ENCODE peak calls at places on chromosomes 2 and 18, in five cellular contexts. B, F, D, N and H are unnamed samples.

GRCh38 chr2:55616509-55617159 is 788 bp downstream of the PPP4R3B start:
- DNase-seq in B (no peak), F (no peak), D (peak; percentile 53), N (no peak), H (no peak)

GRCh38 chr2:227388537-227389011 is 825 bp upstream of the SCYGR1 start:
- DNase-seq in B (no peak), F (no peak), D (peak; percentile 63), N (no peak), H (no peak)

GRCh38 chr2:127624321-127625145 is 21.4 kb upstream of the GPR17 start:
- DNase-seq in B (peak; percentile 8), F (no peak), D (no peak), N (no peak), H (no peak)

GRCh38 chr2:181738483-181739015 is 58.2 kb upstream of the NEUROD1 start:
- DNase-seq in B (no peak), F (no peak), D (no peak), N (no peak), H (no peak)

GRCh38 chr2:150169230-150169629 is 318.2 kb downstream of the RND3 start:
- DNase-seq in B (no peak), F (no peak), D (no peak), N (no peak), H (no peak)

GRCh38 chr2:30217644-30218361 is 13.5 kb upstream of the LBH start:
- DNase-seq in B (no peak), F (no peak), D (no peak), N (no peak), H (no peak)

GRCh38 chr2:40027968-40028367 is 248.9 kb upstream of the THUMPD2 start:
- DNase-seq in B (no peak), F (no peak), D (no peak), N (no peak), H (no peak)

GRCh38 chr2:238952261-238952924 is 104.5 kb downstream of the TWIST2 start:
- DNase-seq in B (no peak), F (no peak), D (no peak), N (peak; percentile 27), H (no peak)

GRCh38 chr2:72778410-72778809 is 47.4 kb downstream of the EXOC6B start:
- DNase-seq in B (no peak), F (no peak), D (peak; percentile 75), N (no peak), H (no peak)

GRCh38 chr2:88055049-88055435 is 541 bp downstream of the KRCC1 start:
- DNase-seq in B (no peak), F (no peak), D (peak; percentile 37), N (no peak), H (no peak)

GRCh38 chr18:42281851-42282250 is 326.8 kb downstream of the PIK3C3 start:
- DNase-seq in B (no peak), F (no peak), D (no peak), N (no peak), H (no peak)

GRCh38 chr2:173271825-173272224 is 82.8 kb upstream of the CDCA7 start:
- DNase-seq in B (no peak), F (no peak), D (no peak), N (no peak), H (no peak)

GRCh38 chr2:128301501-128301966 is 17.1 kb downstream of the HS6ST1 start:
- DNase-seq in B (no peak), F (no peak), D (no peak), N (no peak), H (no peak)

GRCh38 chr2:163266772-163267171 is 428.2 kb upstream of the KCNH7 start:
- DNase-seq in B (no peak), F (no peak), D (no peak), N (no peak), H (no peak)

GRCh38 chr18:74936343-74936742 is 272.6 kb downstream of the PTGR3 start:
- DNase-seq in B (no peak), F (no peak), D (no peak), N (no peak), H (no peak)

GRCh38 chr2:158773121-158773520 is 22.0 kb upstream of the DAPL1 start:
- DNase-seq in B (no peak), F (no peak), D (no peak), N (no peak), H (no peak)

GRCh38 chr2:186780701-186781316 is 68.2 kb downstream of the ZSWIM2 start:
- DNase-seq in B (peak; percentile 42), F (no peak), D (peak; percentile 8), N (no peak), H (no peak)
- TF ChIP-seq CTCF in B (peak; percentile 25), F (peak; percentile 47), D (peak; percentile 30), N (no peak), H (no peak)

DNA sequence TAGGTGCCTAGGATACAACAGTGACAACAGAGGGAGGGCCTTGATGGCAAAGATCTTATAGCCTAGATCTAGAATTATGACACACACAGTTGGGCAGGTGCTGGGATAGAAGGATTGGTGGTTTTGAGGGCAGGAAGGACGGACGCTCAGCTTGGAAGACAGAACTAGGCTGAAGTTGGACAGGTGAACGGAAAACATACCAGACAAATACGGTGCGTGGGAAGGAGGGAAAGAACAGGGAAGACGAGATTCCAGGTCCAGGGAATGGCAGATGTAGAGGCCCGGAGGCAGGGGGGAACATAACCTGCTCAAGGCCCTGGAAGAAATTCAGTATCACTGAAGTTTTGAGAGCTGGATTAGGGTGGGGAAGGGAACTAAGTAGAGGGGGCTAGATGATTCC is 40.8 kb downstream of the CRACDL start:
- DNase-seq in B (no peak), F (no peak), D (no peak), N (no peak), H (no peak)
- TF ChIP-seq CTCF in B (no peak), F (no peak), D (no peak), N (no peak), H (no peak)

DNA sequence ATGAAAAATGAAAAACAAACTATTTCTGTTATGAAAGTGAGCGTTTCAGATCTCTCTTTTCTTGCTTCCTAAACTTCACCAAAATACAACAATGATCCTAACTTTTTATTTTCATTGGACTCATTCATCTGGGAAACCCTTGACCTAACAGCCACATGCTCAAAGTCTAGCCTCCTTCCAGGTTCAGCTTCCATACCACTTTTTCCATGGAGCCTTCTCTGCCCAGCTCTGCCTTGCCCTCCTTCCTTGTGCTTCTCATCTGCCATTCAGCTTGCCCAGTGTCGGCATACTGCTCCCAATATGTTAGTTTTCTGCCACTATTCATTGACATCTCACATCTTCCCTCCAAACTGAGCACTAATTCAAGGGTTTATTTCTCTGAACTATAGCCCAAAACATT is 214.7 kb downstream of the RAD51AP2 start:
- DNase-seq in B (no peak), F (no peak), D (no peak), N (no peak), H (no peak)
- TF ChIP-seq CTCF in B (no peak), F (no peak), D (no peak), N (no peak), H (no peak)

GRCh38 chr2:180520206-180520605 is 460.2 kb upstream of the UBE2E3 start:
- DNase-seq in B (no peak), F (no peak), D (no peak), N (no peak), H (no peak)
- TF ChIP-seq CTCF in B (no peak), F (no peak), D (peak; percentile 16), N (no peak), H (no peak)

GRCh38 chr2:165016772-165017411 is 61.6 kb upstream of the SLC38A11 start:
- DNase-seq in B (peak; percentile 45), F (peak; percentile 36), D (peak; percentile 28), N (peak; percentile 50), H (no peak)

GRCh38 chr2:165013944-165014619 is 58.8 kb upstream of the SLC38A11 start:
- DNase-seq in B (no peak), F (no peak), D (no peak), N (no peak), H (no peak)

GRCh38 chr2:165011199-165011598 is 55.9 kb upstream of the SLC38A11 start:
- DNase-seq in B (no peak), F (no peak), D (no peak), N (no peak), H (no peak)

GRCh38 chr2:165018207-165018606 is 62.9 kb upstream of the SLC38A11 start:
- DNase-seq in B (peak; percentile 27), F (peak; percentile 23), D (no peak), N (no peak), H (no peak)

DNA sequence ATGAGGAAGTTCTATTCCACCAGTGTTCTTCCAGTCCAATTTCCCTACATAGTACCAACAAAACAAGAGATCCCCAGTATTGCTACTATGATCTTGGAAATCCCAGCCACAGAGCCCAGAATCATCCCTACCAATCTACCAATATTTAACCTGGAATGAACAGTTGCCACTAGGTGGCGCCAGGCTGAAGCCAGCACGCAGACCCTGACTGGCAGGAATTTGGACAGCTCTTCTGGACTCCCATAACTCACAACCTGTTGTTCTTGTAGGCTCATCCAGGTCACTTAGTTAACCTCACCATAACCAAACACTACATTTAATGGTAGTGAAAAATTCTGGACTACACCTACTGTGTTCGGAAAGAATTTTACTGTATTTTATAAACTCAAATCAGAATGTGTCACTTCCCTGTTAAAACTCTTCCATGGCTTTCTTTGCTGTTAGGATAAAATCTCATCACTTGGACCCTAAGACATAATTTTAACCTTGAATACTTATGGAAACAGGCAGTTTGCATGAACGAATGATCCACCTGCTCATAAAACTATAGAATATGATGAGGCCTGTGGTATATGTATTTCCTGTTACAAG is 59.8 kb upstream of the SLC38A11 start:
- DNase-seq in B (peak; percentile 75), F (peak; percentile 83), D (peak; percentile 21), N (peak; percentile 65), H (peak; percentile 69)
- TF ChIP-seq CTCF in B (peak; percentile 76), F (peak; percentile 96), D (peak; percentile 89), N (peak; percentile 87), H (no peak)

GRCh38 chr18:31551883-31552282 is 39.8 kb upstream of the TTR start:
- DNase-seq in B (no peak), F (no peak), D (no peak), N (no peak), H (no peak)

GRCh38 chr18:31555971-31556747 is 35.5 kb upstream of the TTR start:
- DNase-seq in B (peak; percentile 24), F (peak; percentile 43), D (peak; percentile 25), N (no peak), H (no peak)

GRCh38 chr18:31554776-31555175 is 36.9 kb upstream of the TTR start:
- DNase-seq in B (no peak), F (no peak), D (no peak), N (no peak), H (no peak)

GRCh38 chr18:31557446-31557845 is 34.2 kb upstream of the TTR start:
- DNase-seq in B (peak; percentile 30), F (no peak), D (no peak), N (no peak), H (no peak)

GRCh38 chr18:31553800-31554199 is 37.9 kb upstream of the TTR start:
- DNase-seq in B (no peak), F (no peak), D (no peak), N (no peak), H (no peak)
- TF ChIP-seq CTCF in B (peak; percentile 16), F (peak; percentile 28), D (no peak), N (no peak), H (no peak)

GRCh38 chr2:113838277-113838676 is 51.6 kb upstream of the ACTR3 start:
- DNase-seq in B (no peak), F (no peak), D (no peak), N (no peak), H (no peak)
- TF ChIP-seq CTCF in B (no peak), F (no peak), D (no peak), N (no peak), H (no peak)